ENCODE peak calls at places on chromosomes 7 and 10, in four cellular contexts. One of them, this sample, is unnamed.

GRCh38 chr10:87861566-87861952 is 1.8 kb downstream of the KLLN start:
- DNase-seq in breast epithelium: peak
- DNase-seq in mammary epithelial cell: peak
- DNase-seq in GM12878: peak
- DNase-seq in this sample: peak

GRCh38 chr7:112271162-112271561 is 64.7 kb downstream of the ZNF277 start:
- DNase-seq in breast epithelium: no peak
- DNase-seq in mammary epithelial cell: no peak
- DNase-seq in GM12878: no peak
- DNase-seq in this sample: no peak

GRCh38 chr10:95513941-95514392 is 47.2 kb downstream of the SORBS1 start:
- DNase-seq in breast epithelium: no peak
- DNase-seq in mammary epithelial cell: peak
- DNase-seq in GM12878: no peak
- DNase-seq in this sample: no peak

GRCh38 chr7:66007232-66007631 is 25.2 kb upstream of the GUSB start:
- DNase-seq in breast epithelium: no peak
- DNase-seq in mammary epithelial cell: no peak
- DNase-seq in GM12878: no peak
- DNase-seq in this sample: no peak

GRCh38 chr7:83161186-83161585 is 1.5 kb downstream of the PCLO start:
- DNase-seq in breast epithelium: no peak
- DNase-seq in mammary epithelial cell: peak
- DNase-seq in GM12878: no peak
- DNase-seq in this sample: no peak

GRCh38 chr10:113534428-113534827 is 18.4 kb upstream of the HABP2 start:
- DNase-seq in breast epithelium: no peak
- DNase-seq in mammary epithelial cell: no peak
- DNase-seq in GM12878: no peak
- DNase-seq in this sample: no peak

GRCh38 chr10:87750001-87750651 is 67.9 kb downstream of the ATAD1 start:
- DNase-seq in breast epithelium: no peak
- DNase-seq in mammary epithelial cell: no peak
- DNase-seq in GM12878: no peak
- DNase-seq in this sample: no peak

GRCh38 chr10:62382831-62383230 is 8.7 kb downstream of the ZNF365 start:
- DNase-seq in breast epithelium: no peak
- DNase-seq in mammary epithelial cell: peak
- DNase-seq in GM12878: no peak
- DNase-seq in this sample: no peak

GRCh38 chr10:31607481-31607880 is 288.5 kb downstream of the ZEB1 start:
- DNase-seq in breast epithelium: no peak
- DNase-seq in mammary epithelial cell: no peak
- DNase-seq in GM12878: no peak
- DNase-seq in this sample: no peak

GRCh38 chr10:58695022-58695421 is 182.3 kb downstream of the BICC1 start:
- DNase-seq in breast epithelium: no peak
- DNase-seq in mammary epithelial cell: no peak
- DNase-seq in GM12878: no peak
- DNase-seq in this sample: no peak

GRCh38 chr10:116082211-116082610 is 190.8 kb downstream of the GFRA1 start:
- DNase-seq in breast epithelium: no peak
- DNase-seq in mammary epithelial cell: no peak
- DNase-seq in GM12878: no peak
- DNase-seq in this sample: no peak

GRCh38 chr7:113562242-113562641 is 356.6 kb downstream of the PPP1R3A start:
- DNase-seq in breast epithelium: no peak
- DNase-seq in mammary epithelial cell: no peak
- DNase-seq in GM12878: no peak
- DNase-seq in this sample: no peak

GRCh38 chr10:99234739-99235468 is 748 bp downstream of the HPSE2 start:
- DNase-seq in breast epithelium: no peak
- DNase-seq in mammary epithelial cell: no peak
- DNase-seq in GM12878: no peak
- DNase-seq in this sample: no peak

GRCh38 chr7:151408839-151409554 is 841 bp downstream of the WDR86 start:
- DNase-seq in breast epithelium: no peak
- DNase-seq in mammary epithelial cell: no peak
- DNase-seq in GM12878: peak
- DNase-seq in this sample: no peak

GRCh38 chr7:116524609-116525297 is at the start of gene CAV1:
- DNase-seq in breast epithelium: peak
- DNase-seq in mammary epithelial cell: peak
- DNase-seq in GM12878: no peak
- DNase-seq in this sample: no peak

GRCh38 chr7:27147211-27148030 is at the start of gene HOXA6:
- DNase-seq in breast epithelium: peak
- DNase-seq in mammary epithelial cell: peak
- DNase-seq in GM12878: no peak
- DNase-seq in this sample: peak

GRCh38 chr7:123823898-123824753 is 20.8 kb upstream of the HYAL4 start:
- DNase-seq in breast epithelium: no peak
- DNase-seq in mammary epithelial cell: no peak
- DNase-seq in GM12878: peak
- DNase-seq in this sample: no peak

GRCh38 chr7:122397381-122397780 is 92.8 kb upstream of the FEZF1 start:
- DNase-seq in breast epithelium: no peak
- DNase-seq in mammary epithelial cell: no peak
- DNase-seq in GM12878: no peak
- DNase-seq in this sample: no peak

GRCh38 chr7:27107901-27108381 is 5.5 kb upstream of the HOXA2 start:
- DNase-seq in breast epithelium: no peak
- DNase-seq in mammary epithelial cell: no peak
- DNase-seq in GM12878: no peak
- DNase-seq in this sample: no peak

GRCh38 chr7:55983537-55983936 is 19.2 kb downstream of the NIPSNAP2 start:
- DNase-seq in breast epithelium: no peak
- DNase-seq in mammary epithelial cell: peak
- DNase-seq in GM12878: no peak
- DNase-seq in this sample: no peak

GRCh38 chr10:130990536-130990935 is 321.0 kb downstream of the TCERG1L start:
- DNase-seq in breast epithelium: no peak
- DNase-seq in mammary epithelial cell: no peak
- DNase-seq in GM12878: no peak
- DNase-seq in this sample: no peak

GRCh38 chr10:118568327-118568848 is 27.1 kb downstream of the PRLHR start:
- DNase-seq in breast epithelium: no peak
- DNase-seq in mammary epithelial cell: peak
- DNase-seq in GM12878: peak
- DNase-seq in this sample: peak

GRCh38 chr10:125878957-125879835 is 1.9 kb downstream of the DHX32 start:
- DNase-seq in breast epithelium: no peak
- DNase-seq in mammary epithelial cell: peak
- DNase-seq in GM12878: no peak
- DNase-seq in this sample: no peak

GRCh38 chr10:30488319-30488718 is 54.3 kb downstream of the MAP3K8 start:
- DNase-seq in breast epithelium: no peak
- DNase-seq in mammary epithelial cell: no peak
- DNase-seq in GM12878: no peak
- DNase-seq in this sample: no peak

GRCh38 chr7:44383566-44383965 is 58.2 kb upstream of the CAMK2B start:
- DNase-seq in breast epithelium: no peak
- DNase-seq in mammary epithelial cell: no peak
- DNase-seq in GM12878: no peak
- DNase-seq in this sample: peak

GRCh38 chr10:84230359-84230758 is 5.0 kb upstream of the LRIT2 start:
- DNase-seq in breast epithelium: no peak
- DNase-seq in mammary epithelial cell: no peak
- DNase-seq in GM12878: no peak
- DNase-seq in this sample: no peak

GRCh38 chr7:27179503-27180430 is 5.3 kb downstream of the HOXA11 start:
- DNase-seq in breast epithelium: peak
- DNase-seq in mammary epithelial cell: peak
- DNase-seq in GM12878: no peak
- DNase-seq in this sample: no peak

GRCh38 chr7:131586259-131586658 is 29.8 kb upstream of the PODXL start:
- DNase-seq in breast epithelium: no peak
- DNase-seq in mammary epithelial cell: no peak
- DNase-seq in GM12878: no peak
- DNase-seq in this sample: no peak

GRCh38 chr7:106668853-106669539 is 8.0 kb upstream of the CCDC71L start:
- DNase-seq in breast epithelium: no peak
- DNase-seq in mammary epithelial cell: no peak
- DNase-seq in GM12878: no peak
- DNase-seq in this sample: no peak

GRCh38 chr10:103916901-103917300 is 1.1 kb downstream of the STN1 start:
- DNase-seq in breast epithelium: no peak
- DNase-seq in mammary epithelial cell: peak
- DNase-seq in GM12878: no peak
- DNase-seq in this sample: no peak

GRCh38 chr10:132443998-132444876 is 47.2 kb downstream of the PWWP2B start:
- DNase-seq in breast epithelium: no peak
- DNase-seq in mammary epithelial cell: no peak
- DNase-seq in GM12878: no peak
- DNase-seq in this sample: no peak

GRCh38 chr10:71737356-71738172 is 18.0 kb upstream of the C10orf105 start:
- DNase-seq in breast epithelium: no peak
- DNase-seq in mammary epithelial cell: no peak
- DNase-seq in GM12878: no peak
- DNase-seq in this sample: no peak
- H3K4me3 ChIP-seq in breast epithelium: no peak
- H3K4me3 ChIP-seq in mammary epithelial cell: no peak
- H3K4me3 ChIP-seq in GM12878: no peak
- H3K4me3 ChIP-seq in this sample: no peak

GRCh38 chr7:17660116-17660515 is 280.2 kb downstream of the SNX13 start:
- DNase-seq in breast epithelium: no peak
- DNase-seq in mammary epithelial cell: peak
- DNase-seq in GM12878: no peak
- DNase-seq in this sample: no peak
- H3K27ac ChIP-seq in breast epithelium: no peak
- H3K27ac ChIP-seq in mammary epithelial cell: no peak
- H3K27ac ChIP-seq in GM12878: no peak
- H3K27ac ChIP-seq in this sample: no peak

DNA sequence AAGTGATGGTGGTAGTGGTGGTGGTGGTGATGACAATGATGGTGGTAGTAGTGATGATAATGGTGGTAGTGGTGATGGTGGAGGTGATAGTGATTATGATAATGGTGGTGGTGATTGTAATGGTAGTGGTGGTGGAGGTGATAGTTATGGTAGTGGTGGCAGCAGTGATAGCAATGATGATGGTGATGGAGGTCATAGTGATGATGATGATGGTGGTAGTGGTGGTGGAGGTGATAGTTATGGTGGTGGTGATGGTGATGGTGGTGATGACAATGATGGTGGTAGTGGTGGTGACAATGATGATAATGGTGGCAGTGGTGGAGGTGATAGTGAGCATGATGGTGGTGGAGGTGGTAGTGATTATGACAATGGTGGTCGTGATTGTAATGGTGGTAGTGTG is 191.7 kb upstream of the RNF32 start:
- DNase-seq in breast epithelium: no peak
- DNase-seq in mammary epithelial cell: no peak
- DNase-seq in GM12878: no peak
- DNase-seq in this sample: no peak
- H3K4me3 ChIP-seq in breast epithelium: no peak
- H3K4me3 ChIP-seq in mammary epithelial cell: no peak
- H3K4me3 ChIP-seq in GM12878: no peak
- H3K4me3 ChIP-seq in this sample: no peak

DNA sequence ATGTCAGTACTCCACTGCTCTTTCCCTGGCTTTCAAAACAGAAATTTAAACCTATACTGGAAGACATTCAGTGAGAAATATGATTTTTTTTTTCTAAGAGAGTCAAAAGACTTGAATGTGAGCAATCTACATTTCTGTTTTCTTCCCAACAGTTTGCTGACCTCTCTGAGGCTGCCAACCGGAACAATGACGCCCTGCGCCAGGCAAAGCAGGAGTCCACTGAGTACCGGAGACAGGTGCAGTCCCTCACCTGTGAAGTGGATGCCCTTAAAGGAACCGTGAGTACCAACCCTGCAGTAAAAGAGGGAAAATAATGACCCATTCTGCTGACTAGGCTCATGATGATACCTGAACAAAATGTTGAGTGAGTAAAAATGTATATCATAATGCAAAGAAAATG is 6.5 kb downstream of the VIM start:
- DNase-seq in breast epithelium: no peak
- DNase-seq in mammary epithelial cell: no peak
- DNase-seq in GM12878: no peak
- DNase-seq in this sample: no peak
- H3K27ac ChIP-seq in breast epithelium: peak
- H3K27ac ChIP-seq in mammary epithelial cell: no peak
- H3K27ac ChIP-seq in GM12878: no peak
- H3K27ac ChIP-seq in this sample: peak

GRCh38 chr7:86926732-86927131 is 132.7 kb downstream of the ELAPOR2 start:
- DNase-seq in breast epithelium: no peak
- DNase-seq in mammary epithelial cell: peak
- DNase-seq in GM12878: no peak
- DNase-seq in this sample: no peak
- H3K4me3 ChIP-seq in breast epithelium: no peak
- H3K4me3 ChIP-seq in mammary epithelial cell: no peak
- H3K4me3 ChIP-seq in GM12878: no peak
- H3K4me3 ChIP-seq in this sample: no peak

DNA sequence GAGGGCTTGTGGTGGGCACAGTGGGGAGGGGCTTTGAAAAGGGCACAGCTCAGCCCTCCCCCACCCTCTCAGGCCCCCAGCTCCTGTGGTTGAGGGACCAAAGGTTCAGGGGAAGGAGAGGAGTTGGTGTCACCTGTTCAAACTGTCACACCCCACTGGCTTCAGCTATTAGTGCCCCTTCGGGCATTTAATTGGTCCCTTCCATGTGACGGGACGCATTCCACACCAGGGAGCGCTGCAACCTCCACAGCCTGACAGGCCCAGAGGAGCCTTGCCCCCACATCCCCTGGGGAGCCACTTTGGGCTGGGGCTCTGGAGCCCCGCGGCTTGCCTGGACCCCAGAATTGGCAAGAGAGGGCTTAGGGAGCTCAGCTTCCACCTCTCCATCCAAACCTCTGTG is 75.7 kb downstream of the C10orf105 start:
- DNase-seq in breast epithelium: no peak
- DNase-seq in mammary epithelial cell: no peak
- DNase-seq in GM12878: no peak
- DNase-seq in this sample: no peak
- H3K27ac ChIP-seq in breast epithelium: no peak
- H3K27ac ChIP-seq in mammary epithelial cell: no peak
- H3K27ac ChIP-seq in GM12878: peak
- H3K27ac ChIP-seq in this sample: no peak

GRCh38 chr10:3811331-3811870 is 26.4 kb upstream of the KLF6 start:
- DNase-seq in breast epithelium: no peak
- DNase-seq in mammary epithelial cell: peak
- DNase-seq in GM12878: peak
- DNase-seq in this sample: peak
- H3K4me3 ChIP-seq in breast epithelium: no peak
- H3K4me3 ChIP-seq in mammary epithelial cell: no peak
- H3K4me3 ChIP-seq in GM12878: peak
- H3K4me3 ChIP-seq in this sample: no peak

DNA sequence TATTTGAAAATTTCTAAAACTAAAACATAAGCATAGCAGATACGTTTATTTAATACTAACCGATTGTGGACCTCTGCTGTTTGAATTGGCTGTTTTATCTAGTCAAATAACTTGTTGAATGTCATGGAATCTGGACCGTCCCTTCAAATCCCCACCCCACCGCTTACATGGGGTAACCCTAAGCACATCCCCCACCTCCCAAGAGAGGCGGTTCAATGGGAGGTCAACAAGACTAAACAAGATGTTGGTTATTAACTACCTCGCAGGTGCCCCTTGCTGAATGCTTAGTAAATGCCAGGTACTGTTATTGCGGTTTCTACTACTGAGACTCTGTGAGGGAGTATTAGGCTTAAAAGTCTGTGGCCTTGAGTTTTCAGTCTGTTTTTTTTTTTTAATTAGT is 70.9 kb downstream of the DAGLB start:
- DNase-seq in breast epithelium: no peak
- DNase-seq in mammary epithelial cell: no peak
- DNase-seq in GM12878: no peak
- DNase-seq in this sample: no peak
- H3K27ac ChIP-seq in breast epithelium: no peak
- H3K27ac ChIP-seq in mammary epithelial cell: no peak
- H3K27ac ChIP-seq in GM12878: no peak
- H3K27ac ChIP-seq in this sample: no peak

This sample was measured in vagina.